ENCODE peak calls at places on chromosomes 7 and 10, in five cellular contexts. W is tibial artery, X is psoas muscle, V is cardiac muscle cell, M is IMR-90. N is an unnamed sample. For H3K27me3 and H3K9me3, the result is how much of the 10 kb centered on the place peaks cover.

GRCh38 chr7:111090834-111091233 is at the start of gene LRRN3:
- DNase-seq in W (peak), V (peak), M (peak), X (peak), N (no peak)

GRCh38 chr7:132646064-132646463 is 69.8 kb upstream of the PLXNA4 start:
- DNase-seq in W (no peak), M (no peak), X (no peak), V (no peak), N (no peak)

GRCh38 chr10:52216852-52217251 is 97.2 kb upstream of the DKK1 start:
- DNase-seq in W (no peak), X (no peak), V (no peak), M (peak), N (peak)

GRCh38 chr10:8323443-8324054 is 269.1 kb downstream of the GATA3 start:
- DNase-seq in W (no peak), M (no peak), V (no peak), X (no peak), N (no peak)

GRCh38 chr7:128703605-128704004 is 31.5 kb downstream of the GARIN1A start:
- DNase-seq in X (no peak), W (no peak), V (no peak), M (peak), N (no peak)

GRCh38 chr7:22447008-22447407 is 53.0 kb downstream of the STEAP1B start:
- DNase-seq in V (no peak), M (no peak), X (no peak), W (no peak), N (peak)

GRCh38 chr10:86645111-86645445 is 9.3 kb upstream of the OPN4 start:
- DNase-seq in X (no peak), V (no peak), M (no peak), W (no peak), N (no peak)

GRCh38 chr10:14459670-14460069 is 128.9 kb upstream of the FRMD4A start:
- DNase-seq in M (peak), W (no peak), V (no peak), X (no peak), N (no peak)

GRCh38 chr10:17143055-17143690 is 13.6 kb upstream of the CUBN start:
- DNase-seq in X (no peak), M (peak), V (no peak), W (no peak), N (no peak)

GRCh38 chr7:27453702-27454405 is 208.8 kb downstream of the HIBADH start:
- DNase-seq in M (peak), X (no peak), V (peak), W (no peak), N (no peak)

GRCh38 chr10:15211464-15211979 is 43.0 kb upstream of the NMT2 start:
- DNase-seq in W (no peak), M (peak), X (no peak), V (no peak), N (no peak)

GRCh38 chr7:36994456-36995112 is 270.3 kb upstream of the AOAH start:
- DNase-seq in V (no peak), X (no peak), M (no peak), W (no peak), N (no peak)

GRCh38 chr7:6530626-6531491 is 20.4 kb downstream of the GRID2IP start:
- DNase-seq in X (no peak), M (no peak), V (peak), W (no peak), N (peak)

GRCh38 chr7:1232103-1232466 is 587 bp upstream of the UNCX start:
- DNase-seq in X (no peak), V (no peak), W (no peak), M (no peak), N (no peak)

GRCh38 chr7:1231214-1232102 is 1.2 kb upstream of the UNCX start:
- DNase-seq in X (no peak), M (no peak), V (peak), W (no peak), N (no peak)

GRCh38 chr7:1229334-1229935 is 3.2 kb upstream of the UNCX start:
- DNase-seq in M (no peak), V (peak), X (no peak), W (no peak), N (no peak)

GRCh38 chr7:1229956-1230355 is 2.7 kb upstream of the UNCX start:
- DNase-seq in M (no peak), W (no peak), X (no peak), V (peak), N (no peak)

GRCh38 chr7:1230411-1231213 is 2.1 kb upstream of the UNCX start:
- DNase-seq in M (no peak), V (peak), W (no peak), X (no peak), N (no peak)
- H3K27me3 ChIP-seq in M (half or more), V (half or more), W (half or more), X (half or more), N (half or more)

DNA sequence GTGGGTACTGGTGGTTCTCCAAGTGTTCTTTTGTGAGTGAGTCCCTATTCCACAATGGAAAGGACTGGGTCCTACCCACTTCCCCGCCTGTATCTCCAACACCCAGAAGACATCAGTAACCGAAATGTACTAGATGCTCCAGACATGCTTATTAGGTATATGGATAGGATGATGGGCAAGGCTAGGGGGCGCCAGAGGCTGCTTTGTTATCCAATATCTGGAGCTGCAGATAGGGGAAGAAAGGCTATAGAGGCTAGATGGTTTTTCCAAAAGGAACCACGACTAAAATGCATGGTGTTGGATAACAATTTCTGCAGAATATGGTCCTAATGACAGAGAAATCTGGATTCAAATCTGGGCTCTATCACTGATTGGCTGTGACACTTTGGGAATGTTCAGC is 56.2 kb upstream of the TM9SF3 start:
- DNase-seq in W (peak), X (peak), M (peak), V (peak), N (peak)
- TF ChIP-seq CTCF in W (peak), X (peak), M (peak), V (peak), N (peak)

GRCh38 chr7:158285383-158285770 is 302.2 kb downstream of the PTPRN2 start:
- DNase-seq in V (no peak), X (no peak), W (peak), M (no peak), N (no peak)
- H3K9me3 ChIP-seq in V (under half), X (under half), W (under half), M (under half), N (under half)

GRCh38 chr7:96998333-96998732 is 7.0 kb upstream of the DLX6 start:
- DNase-seq in M (no peak), W (no peak), V (no peak), X (no peak), N (no peak)
- H3K27me3 ChIP-seq in M (half or more), W (half or more), V (half or more), X (half or more), N (under half)

GRCh38 chr7:139582671-139583155 is 59.2 kb downstream of the CLEC2L start:
- DNase-seq in M (no peak), X (no peak), W (no peak), V (no peak), N (no peak)
- TF ChIP-seq CTCF in M (no peak), X (no peak), W (no peak), V (no peak), N (no peak)

GRCh38 chr7:157993406-157994105 is 594.1 kb downstream of the PTPRN2 start:
- DNase-seq in W (no peak), M (no peak), V (no peak), X (no peak), N (no peak)
- H3K9me3 ChIP-seq in W (under half), M (half or more), V (under half), X (under half), N (under half)

N was measured in MM.1S.